ENCODE peak calls at places on chromosome 5, in six cellular contexts. N is HepG2, M is HCT116, H is H1, G is GM12878, X is WTC11. Y is an unnamed sample.

GRCh38 chr5:139745800-139746690 is 49.6 kb upstream of the PSD2 start:
- DNase-seq in N (peak), M (peak), H (peak), G (no peak), X (peak), Y (peak)

GRCh38 chr5:146283344-146283761 is 55.3 kb upstream of the POU4F3 start:
- DNase-seq in N (peak), M (peak), H (no peak), G (no peak), X (no peak), Y (no peak)

GRCh38 chr5:112849912-112850311 is 11.2 kb upstream of the SRP19 start:
- DNase-seq in N (no peak), M (no peak), H (no peak), G (no peak), X (no peak), Y (no peak)

GRCh38 chr5:14668247-14668646 is 3.7 kb downstream of the OTULIN start:
- DNase-seq in N (peak), M (no peak), H (no peak), G (peak), X (no peak), Y (no peak)

GRCh38 chr5:53019320-53019719 is 30.2 kb downstream of the ITGA2 start:
- DNase-seq in N (peak), M (peak), H (no peak), G (no peak), X (no peak), Y (peak)

GRCh38 chr5:54904425-54904824 is 81.0 kb downstream of the ESM1 start:
- DNase-seq in N (peak), M (no peak), H (no peak), G (no peak), X (peak), Y (no peak)

GRCh38 chr5:179273441-179274145 is 71.7 kb downstream of the ADAMTS2 start:
- DNase-seq in N (no peak), M (no peak), H (no peak), G (no peak), X (no peak), Y (no peak)

GRCh38 chr5:158534203-158534602 is 565.5 kb downstream of the EBF1 start:
- DNase-seq in N (no peak), M (no peak), H (no peak), G (no peak), X (peak), Y (no peak)

GRCh38 chr5:102561894-102562760 is 63.3 kb upstream of the SLCO6A1 start:
- DNase-seq in N (peak), M (peak), H (peak), G (no peak), X (peak), Y (peak)

GRCh38 chr5:6584101-6584645 is 48.7 kb downstream of the NSUN2 start:
- DNase-seq in N (no peak), M (no peak), H (no peak), G (no peak), X (no peak), Y (no peak)

GRCh38 chr5:167720201-167720600 is 571.2 kb upstream of the WWC1 start:
- DNase-seq in N (no peak), M (no peak), H (no peak), G (no peak), X (no peak), Y (no peak)

GRCh38 chr5:139850423-139851016 is 54.9 kb downstream of the PSD2 start:
- DNase-seq in N (no peak), M (no peak), H (no peak), G (no peak), X (no peak), Y (no peak)

GRCh38 chr5:39132128-39132447 is 57.9 kb upstream of the RICTOR start:
- DNase-seq in N (no peak), M (no peak), H (no peak), G (no peak), X (no peak), Y (no peak)

GRCh38 chr5:174410716-174411512 is 313.5 kb upstream of the MSX2 start:
- DNase-seq in N (no peak), M (no peak), H (no peak), G (no peak), X (no peak), Y (no peak)

GRCh38 chr5:89988129-89988528 is 421.4 kb downstream of the CETN3 start:
- DNase-seq in N (no peak), M (no peak), H (no peak), G (no peak), X (no peak), Y (no peak)

GRCh38 chr5:128632264-128632663 is 94.2 kb upstream of the FBN2 start:
- DNase-seq in N (no peak), M (no peak), H (no peak), G (no peak), X (no peak), Y (no peak)

GRCh38 chr5:132215329-132215728 is 12.3 kb downstream of the P4HA2 start:
- DNase-seq in N (no peak), M (no peak), H (no peak), G (no peak), X (no peak), Y (no peak)

GRCh38 chr5:78405820-78406750 is 45.7 kb downstream of the SCAMP1 start:
- DNase-seq in N (no peak), M (no peak), H (no peak), G (peak), X (no peak), Y (no peak)

GRCh38 chr5:138953370-138954256 is 78.5 kb upstream of the LRRTM2 start:
- DNase-seq in N (no peak), M (no peak), H (no peak), G (no peak), X (no peak), Y (peak)

GRCh38 chr5:158451203-158451982 is 592.4 kb upstream of the CLINT1 start:
- DNase-seq in N (no peak), M (no peak), H (no peak), G (no peak), X (no peak), Y (no peak)

GRCh38 chr5:180377556-180378197 is 24.5 kb upstream of the GFPT2 start:
- DNase-seq in N (no peak), M (no peak), H (no peak), G (no peak), X (no peak), Y (no peak)

GRCh38 chr5:38465045-38465444 is 91.4 kb downstream of the LIFR start:
- DNase-seq in N (no peak), M (no peak), H (no peak), G (no peak), X (no peak), Y (no peak)

GRCh38 chr5:135391123-135391868 is 7.7 kb downstream of the MACROH2A1 start:
- DNase-seq in N (peak), M (no peak), H (no peak), G (no peak), X (no peak), Y (no peak)

GRCh38 chr5:103218164-103218563 is 40.4 kb upstream of the MACIR start:
- DNase-seq in N (peak), M (no peak), H (no peak), G (no peak), X (no peak), Y (no peak)

GRCh38 chr5:181052928-181053759 is 13.1 kb downstream of the BTNL9 start:
- DNase-seq in N (no peak), M (no peak), H (no peak), G (no peak), X (peak), Y (peak)

GRCh38 chr5:93579561-93580386 is 1.2 kb downstream of the NR2F1-AS1 start:
- DNase-seq in N (no peak), M (no peak), H (no peak), G (no peak), X (peak), Y (no peak)

GRCh38 chr5:52767217-52767743 is 20.4 kb upstream of the ITGA1 start:
- DNase-seq in N (no peak), M (no peak), H (no peak), G (no peak), X (no peak), Y (no peak)

GRCh38 chr5:178499352-178499751 is 90.8 kb downstream of the COL23A1 start:
- DNase-seq in N (no peak), M (no peak), H (no peak), G (no peak), X (no peak), Y (no peak)

GRCh38 chr5:40428129-40428528 is 251.6 kb upstream of the PTGER4 start:
- DNase-seq in N (no peak), M (no peak), H (no peak), G (no peak), X (no peak), Y (no peak)

GRCh38 chr5:93582677-93583524 is at the start of gene NR2F1:
- DNase-seq in N (peak), M (peak), H (peak), G (no peak), X (peak), Y (peak)

GRCh38 chr5:151127926-151128325 is 29.7 kb downstream of the ANXA6 start:
- DNase-seq in N (no peak), M (no peak), H (no peak), G (no peak), X (no peak), Y (no peak)

GRCh38 chr5:102778478-102778877 is 23.4 kb downstream of the PAM start:
- DNase-seq in N (no peak), M (no peak), H (no peak), G (no peak), X (no peak), Y (no peak)

GRCh38 chr5:171965740-171966139 is 40.7 kb downstream of the FBXW11 start:
- DNase-seq in N (no peak), M (no peak), H (no peak), G (no peak), X (no peak), Y (no peak)

GRCh38 chr5:104189031-104189430 is 626.4 kb upstream of the NUDT12 start:
- DNase-seq in N (no peak), M (no peak), H (no peak), G (no peak), X (no peak), Y (no peak)

GRCh38 chr5:151130922-151131891 is 26.4 kb downstream of the ANXA6 start:
- DNase-seq in N (no peak), M (no peak), H (no peak), G (no peak), X (no peak), Y (no peak)

GRCh38 chr5:14983666-14984441 is 112.3 kb upstream of the ANKH start:
- DNase-seq in N (no peak), M (no peak), H (no peak), G (no peak), X (no peak), Y (no peak)

GRCh38 chr5:92962752-92963151 is 618.3 kb downstream of the NR2F1-AS1 start:
- DNase-seq in N (peak), M (no peak), H (no peak), G (no peak), X (no peak), Y (no peak)

GRCh38 chr5:157370967-157371366 is 89.0 kb upstream of the NIPAL4 start:
- DNase-seq in N (no peak), M (no peak), H (no peak), G (no peak), X (peak), Y (no peak)

GRCh38 chr5:100827481-100827889 is 75.6 kb downstream of the ST8SIA4 start:
- DNase-seq in N (no peak), M (no peak), H (no peak), G (no peak), X (no peak), Y (no peak)

GRCh38 chr5:80559244-80559643 is 10.8 kb downstream of the ANKRD34B start:
- DNase-seq in N (no peak), M (no peak), H (no peak), G (no peak), X (no peak), Y (no peak)

GRCh38 chr5:80555099-80555498 is 15.0 kb downstream of the ANKRD34B start:
- DNase-seq in N (no peak), M (no peak), H (no peak), G (no peak), X (no peak), Y (no peak)

GRCh38 chr5:80554646-80555045 is 15.4 kb downstream of the ANKRD34B start:
- DNase-seq in N (no peak), M (no peak), H (no peak), G (no peak), X (peak), Y (no peak)
- TF ChIP-seq ATF3 in N (no peak), M (no peak), H (no peak), G (no peak), X (no peak), Y (no peak)

GRCh38 chr5:59758566-59758965 is 135.0 kb downstream of the PDE4D start:
- DNase-seq in N (no peak), M (no peak), H (no peak), G (no peak), X (no peak), Y (no peak)

GRCh38 chr5:59757442-59757841 is 136.1 kb downstream of the PDE4D start:
- DNase-seq in N (no peak), M (no peak), H (no peak), G (no peak), X (no peak), Y (no peak)

GRCh38 chr5:59760798-59761348 is 132.7 kb downstream of the PDE4D start:
- DNase-seq in N (no peak), M (no peak), H (no peak), G (no peak), X (no peak), Y (no peak)

GRCh38 chr5:59756373-59757035 is 137.0 kb downstream of the PDE4D start:
- DNase-seq in N (peak), M (no peak), H (no peak), G (no peak), X (no peak), Y (no peak)

GRCh38 chr5:59759600-59760357 is 133.7 kb downstream of the PDE4D start:
- DNase-seq in N (no peak), M (no peak), H (no peak), G (no peak), X (no peak), Y (no peak)
- TF ChIP-seq ATF3 in N (no peak), M (no peak), H (no peak), G (no peak), X (no peak), Y (no peak)

GRCh38 chr5:56206126-56206525 is 27.0 kb downstream of the ANKRD55 start:
- DNase-seq in N (no peak), M (no peak), H (no peak), G (no peak), X (no peak), Y (no peak)

GRCh38 chr5:56211298-56211865 is 21.7 kb downstream of the ANKRD55 start:
- DNase-seq in N (peak), M (peak), H (no peak), G (no peak), X (no peak), Y (no peak)

GRCh38 chr5:56207537-56207936 is 25.6 kb downstream of the ANKRD55 start:
- DNase-seq in N (no peak), M (no peak), H (no peak), G (no peak), X (no peak), Y (no peak)

GRCh38 chr5:56212127-56212879 is 20.8 kb downstream of the ANKRD55 start:
- DNase-seq in N (peak), M (no peak), H (no peak), G (no peak), X (no peak), Y (no peak)

DNA sequence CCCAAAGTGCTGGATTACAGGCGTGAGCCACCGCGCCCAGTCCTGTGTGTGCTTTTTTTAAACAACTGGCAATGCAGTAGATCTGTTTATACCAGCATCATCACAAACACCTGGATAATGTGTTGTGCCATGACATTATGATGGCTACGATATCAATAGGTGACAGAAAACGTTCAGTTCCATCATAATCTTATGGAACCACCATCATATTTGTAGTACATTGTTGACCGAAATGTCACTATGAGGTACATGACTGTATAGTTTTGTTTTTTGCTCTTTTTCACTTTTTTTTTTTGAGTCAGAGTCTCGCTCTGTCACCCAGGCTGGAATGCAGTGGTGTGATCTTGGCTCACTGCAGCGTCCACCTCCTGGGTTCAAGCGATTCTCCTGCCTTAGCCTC is 24.4 kb downstream of the ANKRD55 start:
- DNase-seq in N (no peak), M (no peak), H (no peak), G (no peak), X (no peak), Y (no peak)
- TF ChIP-seq ATF3 in N (no peak), M (no peak), H (no peak), G (no peak), X (no peak), Y (no peak)

GRCh38 chr5:17275279-17276158 is 58.1 kb downstream of the BASP1 start:
- DNase-seq in N (no peak), M (no peak), H (no peak), G (no peak), X (no peak), Y (no peak)
- TF ChIP-seq ATF3 in N (no peak), M (no peak), H (no peak), G (no peak), X (no peak), Y (no peak)

GRCh38 chr5:10797246-10797645 is 36.2 kb upstream of the DAP start:
- DNase-seq in N (no peak), M (no peak), H (no peak), G (no peak), X (no peak), Y (no peak)
- TF ChIP-seq ATF3 in N (no peak), M (no peak), H (no peak), G (no peak), X (no peak), Y (no peak)

GRCh38 chr5:96572864-96573512 is 89.2 kb upstream of the CAST start:
- DNase-seq in N (no peak), M (no peak), H (no peak), G (no peak), X (no peak), Y (peak)
- TF ChIP-seq ATF3 in N (no peak), M (no peak), H (no peak), G (no peak), X (no peak), Y (peak)

GRCh38 chr5:170629566-170630175 is 125.9 kb downstream of the KCNIP1 start:
- DNase-seq in N (no peak), M (no peak), H (no peak), G (no peak), X (no peak), Y (no peak)
- TF ChIP-seq ATF3 in N (no peak), M (no peak), H (no peak), G (no peak), X (no peak), Y (no peak)

DNA sequence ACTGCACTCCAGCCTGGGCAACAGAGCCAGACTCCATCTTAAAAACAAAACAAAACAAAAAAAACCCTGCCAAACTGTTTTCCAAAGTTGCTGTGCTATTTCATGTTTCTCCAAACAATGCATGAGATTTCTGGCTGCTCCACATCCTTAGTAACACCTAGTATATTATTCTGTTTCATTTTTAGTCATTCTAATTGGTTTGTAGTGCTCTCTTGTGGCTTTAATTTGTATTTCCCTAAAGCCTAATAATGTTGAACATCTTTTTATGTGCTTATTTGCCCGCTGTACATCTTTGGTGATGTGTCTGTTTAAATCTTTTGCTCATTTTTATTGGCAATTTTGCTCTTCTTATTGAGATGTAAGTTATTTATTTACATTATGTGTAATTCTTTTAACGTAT is 18.4 kb upstream of the TTC1 start:
- DNase-seq in N (no peak), M (no peak), H (no peak), G (no peak), X (no peak), Y (no peak)
- TF ChIP-seq ATF3 in N (no peak), M (no peak), H (no peak), G (no peak), X (no peak), Y (no peak)

DNA sequence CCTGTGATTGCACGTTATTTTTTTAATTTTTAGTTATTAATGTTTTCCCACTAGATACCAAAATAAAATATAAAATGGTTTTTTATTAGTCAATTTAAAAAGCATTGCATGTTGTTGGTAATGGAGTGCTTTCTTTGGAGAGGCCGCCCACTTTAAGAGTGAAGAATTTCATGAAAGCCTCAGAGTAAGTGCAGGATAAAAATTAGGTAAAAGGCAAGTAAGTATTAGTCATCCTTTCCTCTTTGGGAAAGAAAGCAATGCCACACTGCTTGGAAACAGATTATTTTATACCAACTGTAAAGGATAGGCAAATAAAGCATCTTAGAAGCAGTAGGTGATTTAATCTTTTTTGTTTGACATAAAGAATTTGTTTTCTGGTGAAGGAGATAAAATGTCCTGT is 62.9 kb downstream of the HSD17B4 start:
- DNase-seq in N (no peak), M (no peak), H (no peak), G (no peak), X (no peak), Y (no peak)
- TF ChIP-seq ATF3 in N (no peak), M (no peak), H (no peak), G (no peak), X (no peak), Y (no peak)

DNA sequence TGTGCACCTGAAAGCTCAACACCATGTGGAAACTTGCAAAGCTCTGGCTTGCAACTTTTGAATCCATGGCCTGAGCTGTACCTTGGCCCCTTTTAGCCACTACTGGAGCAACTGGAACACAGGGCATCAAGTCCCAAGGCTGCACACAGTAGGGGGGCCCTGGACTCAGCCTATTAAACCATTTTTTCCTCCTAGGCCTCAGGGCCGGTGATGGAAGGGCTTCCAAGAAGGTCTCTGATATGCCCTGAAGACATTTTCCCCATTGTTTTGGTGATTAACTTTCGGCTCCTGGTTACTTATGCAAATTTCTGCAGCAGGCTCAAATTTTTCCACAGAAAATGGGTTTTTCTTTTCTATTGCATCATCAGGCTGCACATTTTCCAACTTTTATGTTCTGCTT is 22.7 kb upstream of the PRLR start:
- DNase-seq in N (no peak), M (no peak), H (no peak), G (no peak), X (no peak), Y (no peak)
- TF ChIP-seq ATF3 in N (no peak), M (no peak), H (no peak), G (no peak), X (no peak), Y (no peak)